ENCODE peak calls at places on chromosomes 2 and 18, in seven cellular contexts. G is A673, S is fibroblast of lung, Y is stomach, E is GM20000, B is epithelial cell of esophagus, L is prostate gland. N is an unnamed sample.
A peak's percentile ranks its signal among the peaks of the same experiment; 100 is the strongest.

GRCh38 chr18:26307161-26307773 is 81.0 kb downstream of the TAF4B start:
- DNase-seq in G (peak; percentile 54), S (peak; percentile 75), Y (no peak), E (peak; percentile 34), B (peak; percentile 72), L (peak; percentile 42), N (peak; percentile 12)

GRCh38 chr2:208366215-208367132 is 40.1 kb upstream of the PTH2R start:
- DNase-seq in G (no peak), S (no peak), Y (no peak), E (peak; percentile 59), B (no peak), L (no peak), N (no peak)

GRCh38 chr2:190451561-190452176 is 43.5 kb downstream of the MFSD6 start:
- DNase-seq in G (no peak), S (peak; percentile 36), Y (no peak), E (no peak), B (no peak), L (no peak), N (no peak)

GRCh38 chr2:14577843-14578242 is 54.7 kb upstream of the LRATD1 start:
- DNase-seq in G (no peak), S (no peak), Y (no peak), E (no peak), B (peak; percentile 46), L (peak; percentile 54), N (no peak)

GRCh38 chr2:168997113-168997512 is 34.0 kb downstream of the ABCB11 start:
- DNase-seq in G (no peak), S (no peak), Y (no peak), E (no peak), B (no peak), L (no peak), N (no peak)

GRCh38 chr2:11558206-11558886 is 24.5 kb downstream of the GREB1 start:
- DNase-seq in G (no peak), S (no peak), Y (no peak), E (no peak), B (no peak), L (no peak), N (no peak)

GRCh38 chr2:235938611-235939010 is 229.6 kb downstream of the GBX2 start:
- DNase-seq in G (no peak), S (no peak), Y (no peak), E (no peak), B (no peak), L (no peak), N (no peak)

GRCh38 chr2:99554238-99554637 is 64.4 kb upstream of the REV1 start:
- DNase-seq in G (no peak), S (no peak), Y (no peak), E (no peak), B (peak; percentile 48), L (no peak), N (no peak)

GRCh38 chr18:9742588-9743131 is 34.6 kb downstream of the RAB31 start:
- DNase-seq in G (no peak), S (no peak), Y (no peak), E (no peak), B (peak; percentile 52), L (no peak), N (no peak)

GRCh38 chr2:191746306-191746705 is 68.4 kb downstream of the NABP1 start:
- DNase-seq in G (no peak), S (peak; percentile 5), Y (no peak), E (no peak), B (no peak), L (no peak), N (peak; percentile 72)

GRCh38 chr2:191749181-191749540 is 71.2 kb downstream of the NABP1 start:
- DNase-seq in G (no peak), S (no peak), Y (no peak), E (no peak), B (peak; percentile 50), L (no peak), N (no peak)

GRCh38 chr2:191746809-191747208 is 68.9 kb downstream of the NABP1 start:
- DNase-seq in G (no peak), S (no peak), Y (no peak), E (no peak), B (peak; percentile 17), L (no peak), N (no peak)

GRCh38 chr2:191748050-191748449 is 70.1 kb downstream of the NABP1 start:
- DNase-seq in G (no peak), S (peak; percentile 48), Y (no peak), E (no peak), B (peak; percentile 15), L (no peak), N (no peak)

DNA sequence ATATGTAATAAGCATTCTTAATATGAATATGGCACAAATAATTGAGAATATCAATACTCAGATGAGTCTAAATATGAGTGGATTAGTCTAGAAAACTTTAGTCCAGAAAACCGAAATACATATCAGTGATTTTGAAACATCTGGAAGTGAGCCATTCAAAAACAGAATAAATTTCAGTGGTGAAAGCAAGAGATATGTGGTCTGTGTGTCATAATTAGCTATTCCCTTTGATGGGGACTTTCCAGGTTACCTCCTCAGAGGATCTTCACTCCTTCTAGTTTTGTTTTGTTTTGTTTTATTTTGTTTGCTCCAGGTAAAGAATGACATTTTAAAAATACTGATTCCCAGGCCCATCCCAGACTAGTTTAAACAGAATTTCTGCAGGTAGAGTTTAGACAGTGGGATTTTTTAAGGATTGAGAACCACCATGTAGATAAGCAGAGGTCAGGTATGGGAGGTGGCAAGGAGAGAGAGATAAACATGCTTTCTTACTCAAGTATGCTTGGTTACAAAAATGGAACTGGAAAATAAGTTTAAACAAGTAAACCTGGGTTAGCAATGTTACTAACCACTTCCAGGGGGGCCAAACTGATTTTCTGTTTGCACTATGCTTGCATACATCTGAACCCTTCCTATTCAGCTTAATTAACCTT is 70.7 kb downstream of the NABP1 start:
- DNase-seq in G (no peak), S (peak; percentile 30), Y (no peak), E (peak; percentile 62), B (peak; percentile 9), L (no peak), N (no peak)
- TF ChIP-seq CTCF in G (no peak), S (no peak), Y (no peak), E (no peak), B (no peak), L (no peak), N (no peak)

GRCh38 chr2:74177697-74178096 is 982 bp downstream of the MOB1A start:
- DNase-seq in G (no peak), S (peak; percentile 4), Y (no peak), E (no peak), B (no peak), L (no peak), N (no peak)

GRCh38 chr2:74178211-74179062 is at the start of gene MOB1A:
- DNase-seq in G (peak; percentile 99), S (peak; percentile 98), Y (peak; percentile 98), E (peak; percentile 94), B (peak; percentile 99), L (peak; percentile 98), N (peak; percentile 94)

GRCh38 chr2:74181739-74182138 is 3.1 kb upstream of the MOB1A start:
- DNase-seq in G (no peak), S (no peak), Y (no peak), E (peak; percentile 63), B (no peak), L (no peak), N (no peak)

GRCh38 chr2:74174909-74175308 is 3.8 kb downstream of the MOB1A start:
- DNase-seq in G (no peak), S (no peak), Y (no peak), E (no peak), B (no peak), L (no peak), N (no peak)

GRCh38 chr2:74179063-74179865 is 585 bp upstream of the MOB1A start:
- DNase-seq in G (no peak), S (no peak), Y (no peak), E (no peak), B (peak; percentile 19), L (no peak), N (no peak)
- TF ChIP-seq CTCF in G (peak; percentile 60), S (no peak), Y (peak; percentile 40), E (no peak), B (peak; percentile 31), L (no peak), N (peak; percentile 21)

GRCh38 chr2:21263622-21264021 is 139.9 kb downstream of the TDRD15 start:
- DNase-seq in G (no peak), S (no peak), Y (no peak), E (no peak), B (no peak), L (no peak), N (no peak)

GRCh38 chr2:21258082-21258481 is 134.3 kb downstream of the TDRD15 start:
- DNase-seq in G (no peak), S (no peak), Y (no peak), E (no peak), B (no peak), L (no peak), N (no peak)

GRCh38 chr2:21262426-21262940 is 138.7 kb downstream of the TDRD15 start:
- DNase-seq in G (no peak), S (no peak), Y (no peak), E (no peak), B (no peak), L (no peak), N (no peak)

GRCh38 chr2:21260316-21260715 is 136.5 kb downstream of the TDRD15 start:
- DNase-seq in G (no peak), S (no peak), Y (no peak), E (no peak), B (no peak), L (no peak), N (no peak)

DNA sequence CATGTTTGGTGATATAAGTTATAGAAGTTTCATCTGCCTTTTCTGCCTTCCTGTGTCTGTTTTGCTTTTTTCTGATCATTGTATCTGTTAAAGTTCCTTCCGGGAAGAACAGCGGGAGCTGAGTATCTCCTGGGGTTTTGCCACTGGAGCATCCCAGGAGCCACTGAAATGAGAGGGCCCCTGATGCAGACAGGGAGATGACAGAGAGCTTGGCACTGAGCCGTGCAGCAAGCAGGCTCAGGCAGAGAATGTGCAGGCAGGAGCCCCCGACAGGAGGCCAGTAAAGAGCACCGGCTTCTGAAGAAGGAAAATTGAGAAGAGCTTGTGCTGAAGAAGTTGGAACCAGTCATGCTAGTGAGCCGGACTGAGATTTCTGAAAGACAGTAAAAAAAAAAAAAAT is 137.8 kb downstream of the TDRD15 start:
- DNase-seq in G (no peak), S (no peak), Y (no peak), E (no peak), B (no peak), L (no peak), N (no peak)
- TF ChIP-seq CTCF in G (no peak), S (no peak), Y (no peak), E (no peak), B (no peak), L (no peak), N (no peak)

GRCh38 chr2:285506-285905 is 2.4 kb downstream of the ALKAL2 start:
- DNase-seq in G (no peak), S (peak; percentile 56), Y (no peak), E (no peak), B (peak; percentile 44), L (no peak), N (peak; percentile 37)

GRCh38 chr2:285990-286389 is 1.9 kb downstream of the ALKAL2 start:
- DNase-seq in G (no peak), S (no peak), Y (no peak), E (no peak), B (no peak), L (no peak), N (no peak)

GRCh38 chr2:284896-285492 is 2.9 kb downstream of the ALKAL2 start:
- DNase-seq in G (no peak), S (no peak), Y (no peak), E (no peak), B (no peak), L (peak; percentile 50), N (no peak)

GRCh38 chr2:282693-283263 is 5.1 kb downstream of the ALKAL2 start:
- DNase-seq in G (no peak), S (no peak), Y (no peak), E (no peak), B (no peak), L (no peak), N (no peak)

GRCh38 chr2:283996-284794 is 3.7 kb downstream of the ALKAL2 start:
- DNase-seq in G (no peak), S (no peak), Y (no peak), E (no peak), B (no peak), L (no peak), N (no peak)
- TF ChIP-seq CTCF in G (no peak), S (no peak), Y (no peak), E (no peak), B (no peak), L (no peak), N (no peak)